ENCODE peak calls at places on chromosomes 6 and 20, in four cellular contexts. A is AG10803, O is endothelial cell, Z is fibroblast of lung. X is an unnamed sample.

GRCh38 chr20:51022803-51023616 is at the start of gene KCNG1:
- DNase-seq in A (peak; percentile 77), O (peak; percentile 81), Z (peak; percentile 78), X (peak; percentile 68)

GRCh38 chr20:39451386-39451785 is 489.2 kb downstream of the DHX35 start:
- DNase-seq in A (no peak), Z (no peak), O (no peak), X (no peak)

GRCh38 chr6:150587637-150588036 is 12.0 kb upstream of the PLEKHG1 start:
- DNase-seq in O (no peak), A (no peak), Z (no peak), X (no peak)

GRCh38 chr6:53918854-53919253 is 124.0 kb downstream of the LRRC1 start:
- DNase-seq in A (no peak), Z (no peak), O (no peak), X (no peak)

GRCh38 chr6:154921482-154921881 is 73.6 kb upstream of the TIAM2 start:
- DNase-seq in O (no peak), Z (no peak), A (no peak), X (no peak)

GRCh38 chr6:90687751-90688380 is 101.0 kb upstream of the MAP3K7 start:
- DNase-seq in Z (no peak), O (no peak), A (no peak), X (no peak)

GRCh38 chr6:125558451-125558850 is 191.0 kb upstream of the HEY2 start:
- DNase-seq in O (no peak), A (no peak), Z (no peak), X (no peak)

GRCh38 chr6:38570750-38571149 is 69.0 kb downstream of the BTBD9 start:
- DNase-seq in O (no peak), Z (no peak), A (peak; percentile 26), X (no peak)

GRCh38 chr20:50188879-50189680 is 1.6 kb upstream of the CEBPB start:
- DNase-seq in Z (no peak), A (no peak), O (no peak), X (no peak)

GRCh38 chr6:149951096-149951495 is 9.3 kb downstream of the ULBP2 start:
- DNase-seq in Z (no peak), O (no peak), A (no peak), X (no peak)

GRCh38 chr6:46688117-46688965 is 656 bp downstream of the TDRD6 start:
- DNase-seq in A (no peak), O (no peak), Z (no peak), X (no peak)

GRCh38 chr20:62183426-62184142 is 756 bp downstream of the MTG2 start:
- DNase-seq in O (no peak), A (no peak), Z (peak; percentile 21), X (no peak)

GRCh38 chr6:39003072-39003471 is 45.5 kb upstream of the GLP1R start:
- DNase-seq in A (no peak), Z (no peak), O (peak; percentile 69), X (peak; percentile 5)

GRCh38 chr6:167678102-167679101 is 148.3 kb upstream of the AFDN start:
- DNase-seq in Z (peak; percentile 15), O (peak; percentile 73), A (no peak), X (peak; percentile 48)

GRCh38 chr6:117548797-117549301 is 53.5 kb downstream of the GOPC start:
- DNase-seq in A (peak; percentile 36), O (no peak), Z (peak; percentile 92), X (no peak)

GRCh38 chr6:97282238-97282725 is 734 bp downstream of the MMS22L start:
- DNase-seq in O (no peak), A (peak; percentile 1), Z (peak; percentile 11), X (no peak)

GRCh38 chr6:101114703-101115102 is 233.6 kb upstream of the ASCC3 start:
- DNase-seq in Z (peak; percentile 27), A (peak; percentile 50), O (peak; percentile 8), X (peak; percentile 22)

GRCh38 chr6:141783595-141783994 is 349.1 kb upstream of the GJE1 start:
- DNase-seq in Z (no peak), O (no peak), A (no peak), X (no peak)

GRCh38 chr6:8589941-8590676 is 154.8 kb upstream of the SLC35B3 start:
- DNase-seq in Z (no peak), A (no peak), O (no peak), X (no peak)

GRCh38 chr20:14838663-14839650 is 501.5 kb upstream of the FLRT3 start:
- DNase-seq in O (no peak), A (peak; percentile 24), Z (peak; percentile 6), X (no peak)

GRCh38 chr6:170371588-170371987 is 65.0 kb downstream of the FAM120B start:
- DNase-seq in O (no peak), Z (no peak), A (no peak), X (no peak)

GRCh38 chr6:68139130-68139529 is 496.0 kb upstream of the ADGRB3 start:
- DNase-seq in Z (no peak), A (no peak), O (no peak), X (no peak)

GRCh38 chr6:92150560-92150959 is 1268.8 kb downstream of the EPHA7 start:
- DNase-seq in Z (no peak), O (no peak), A (no peak), X (no peak)

GRCh38 chr20:1310506-1311190 is 18.3 kb downstream of the SDCBP2 start:
- DNase-seq in A (no peak), Z (no peak), O (no peak), X (no peak)

GRCh38 chr20:1310087-1310486 is 18.9 kb downstream of the SDCBP2 start:
- DNase-seq in A (no peak), O (no peak), Z (no peak), X (no peak)

GRCh38 chr20:1312308-1312707 is 16.6 kb downstream of the SDCBP2 start:
- DNase-seq in A (no peak), O (no peak), Z (no peak), X (no peak)

GRCh38 chr20:1313236-1313964 is 15.5 kb downstream of the SDCBP2 start:
- DNase-seq in A (peak; percentile 73), Z (peak; percentile 55), O (peak; percentile 85), X (peak; percentile 83)

GRCh38 chr20:1312904-1313235 is 16.1 kb downstream of the SDCBP2 start:
- DNase-seq in O (no peak), A (no peak), Z (no peak), X (no peak)
- TF ChIP-seq CTCF in O (no peak), A (no peak), Z (no peak), X (no peak)

DNA sequence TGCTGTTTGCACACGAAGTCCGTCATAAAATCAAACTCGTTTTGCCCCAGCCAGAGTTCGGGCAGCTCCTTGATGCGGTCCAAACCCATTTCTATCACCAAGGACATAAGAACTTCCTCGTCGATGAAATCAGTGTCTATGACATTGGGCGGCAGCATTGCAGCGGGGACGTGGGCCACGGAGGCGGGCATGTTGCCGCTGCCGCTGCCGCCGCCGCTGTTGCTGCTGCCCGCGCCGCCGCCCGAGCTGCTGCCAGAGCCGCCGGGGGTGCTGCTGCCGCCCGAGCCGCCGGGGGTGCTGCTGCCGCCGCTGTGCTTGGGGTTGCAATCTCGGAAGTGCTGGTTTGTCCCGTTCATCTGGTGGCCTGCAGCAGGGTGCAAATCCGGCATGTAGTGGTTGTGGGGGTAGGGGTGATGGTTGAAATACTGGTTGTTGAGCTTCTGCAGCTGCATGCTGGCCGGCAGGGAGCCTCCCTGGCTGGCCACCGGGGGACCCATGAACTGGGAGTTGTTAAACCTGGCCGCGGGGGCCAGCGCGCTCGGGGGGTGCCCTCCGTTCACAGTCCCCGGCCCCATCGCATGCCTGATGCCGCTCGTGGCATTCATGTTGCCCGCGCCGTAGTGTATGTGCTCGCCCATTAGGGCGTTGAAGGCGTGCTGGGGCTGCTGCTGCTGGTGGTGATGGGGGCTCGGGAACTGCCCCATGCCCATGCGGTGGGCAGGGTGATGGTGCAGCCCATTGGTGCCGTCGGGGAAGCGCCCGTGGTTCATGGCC is 1.1 kb downstream of the CITED2 start:
- DNase-seq in A (peak; percentile 76), Z (peak; percentile 53), O (peak; percentile 63), X (peak; percentile 43)
- TF ChIP-seq CTCF in A (no peak), Z (peak; percentile 22), O (peak; percentile 25), X (peak; percentile 51)

GRCh38 chr20:46009847-46010246 is 1.1 kb downstream of the MMP9 start:
- DNase-seq in Z (no peak), A (no peak), O (no peak), X (no peak)

GRCh38 chr20:46010491-46011405 is 2.0 kb downstream of the MMP9 start:
- DNase-seq in Z (no peak), O (no peak), A (no peak), X (no peak)

GRCh38 chr20:46013826-46014516 is 5.3 kb downstream of the MMP9 start:
- DNase-seq in Z (no peak), O (peak; percentile 75), A (peak; percentile 15), X (peak; percentile 56)

GRCh38 chr20:46012926-46013825 is 4.5 kb downstream of the MMP9 start:
- DNase-seq in A (no peak), Z (no peak), O (no peak), X (no peak)

GRCh38 chr20:46011631-46012482 is 3.1 kb downstream of the MMP9 start:
- DNase-seq in Z (peak; percentile 28), A (peak; percentile 10), O (no peak), X (no peak)
- TF ChIP-seq CTCF in Z (no peak), A (peak; percentile 9), O (no peak), X (no peak)

GRCh38 chr20:45329497-45330319 is 18.5 kb downstream of the SDC4 start:
- DNase-seq in O (no peak), A (no peak), Z (no peak), X (no peak)
- TF ChIP-seq CTCF in O (no peak), A (no peak), Z (no peak), X (no peak)

GRCh38 chr20:16701296-16701695 is 28.5 kb upstream of the SNRPB2 start:
- DNase-seq in A (peak; percentile 2), Z (no peak), O (peak; percentile 8), X (no peak)
- TF ChIP-seq CTCF in A (peak; percentile 30), Z (peak; percentile 9), O (peak; percentile 15), X (peak; percentile 41)

DNA sequence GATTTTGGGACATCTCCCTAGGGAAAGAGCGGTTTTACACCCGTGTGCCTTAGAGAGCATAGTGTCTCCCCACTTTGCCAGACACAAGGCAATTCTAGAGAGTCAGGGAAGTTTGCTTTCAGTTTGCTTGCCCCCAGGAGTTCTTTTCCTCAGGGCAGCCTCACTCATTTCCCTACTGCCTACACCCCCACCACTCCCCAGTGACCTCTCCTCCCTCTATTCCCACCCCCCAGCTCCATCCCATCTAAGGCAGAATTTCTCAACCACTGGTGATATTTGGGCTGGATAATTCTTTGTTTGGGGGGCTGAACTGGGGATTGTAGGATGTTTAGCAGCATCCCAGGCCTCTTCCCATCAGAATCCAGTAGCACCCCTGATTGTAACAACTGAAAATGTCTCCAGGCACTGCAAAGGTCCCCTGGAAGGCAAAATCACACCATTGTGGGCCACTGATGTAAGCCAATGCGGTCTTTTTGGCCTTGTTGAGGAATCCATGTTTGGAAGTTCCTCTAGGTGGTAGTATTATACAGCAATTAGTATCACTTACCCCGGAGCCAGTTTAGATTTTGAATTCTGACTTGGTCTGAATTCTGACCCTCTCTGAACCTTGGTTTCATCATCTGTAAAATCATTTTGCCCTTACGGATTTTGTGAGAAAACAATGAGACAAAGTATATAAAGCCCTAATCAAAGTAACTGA is 1.3 kb downstream of the EPPIN start:
- DNase-seq in A (peak; percentile 40), O (no peak), Z (peak; percentile 26), X (no peak)
- TF ChIP-seq CTCF in A (peak; percentile 51), O (peak; percentile 34), Z (peak; percentile 33), X (peak; percentile 67)

GRCh38 chr6:1336246-1336843 is 24.4 kb downstream of the FOXQ1 start:
- DNase-seq in Z (no peak), O (peak; percentile 22), A (no peak), X (no peak)
- TF ChIP-seq CTCF in Z (no peak), O (peak; percentile 29), A (peak; percentile 33), X (no peak)